ENCODE peak calls at places on chromosomes 12 and 14, in nine cellular contexts. Z is neural progenitor cell, U is Peyer's patch, K is stomach, V is PC-3, Y is lung, I is mammary epithelial cell, A is colonic mucosa, M is adrenal gland. C is an unnamed sample.
A peak's percentile ranks its signal among the peaks of the same experiment; 100 is the strongest.

GRCh38 chr12:18352312-18352711 is 91.0 kb downstream of the PIK3C2G start:
- DNase-seq in Z (no peak), U (no peak), K (no peak), V (no peak), Y (no peak), I (no peak), A (no peak), M (no peak), C (no peak)

GRCh38 chr14:104138098-104138890 is at the start of gene KIF26A:
- DNase-seq in Z (peak; percentile 90), U (peak; percentile 35), K (no peak), V (peak; percentile 25), Y (no peak), I (no peak), A (peak; percentile 59), M (peak; percentile 27), C (peak; percentile 51)

GRCh38 chr14:64611358-64612020 is 61.7 kb downstream of the PPP1R36 start:
- DNase-seq in Z (no peak), U (no peak), K (no peak), V (peak; percentile 61), Y (no peak), I (no peak), A (no peak), M (no peak), C (peak; percentile 55)

GRCh38 chr14:63174760-63175191 is 29.5 kb upstream of the RHOJ start:
- DNase-seq in Z (peak; percentile 75), U (no peak), K (no peak), V (peak; percentile 63), Y (no peak), I (peak; percentile 91), A (no peak), M (no peak), C (no peak)

GRCh38 chr14:35533357-35534129 is 421 bp upstream of the INSM2 start:
- DNase-seq in Z (peak; percentile 96), U (peak; percentile 66), K (peak; percentile 65), V (peak; percentile 69), Y (peak; percentile 30), I (peak; percentile 63), A (peak; percentile 78), M (peak; percentile 73), C (peak; percentile 72)

GRCh38 chr14:90274808-90275454 is 18.6 kb downstream of the PSMC1 start:
- DNase-seq in Z (no peak), U (no peak), K (no peak), V (no peak), Y (no peak), I (peak; percentile 69), A (no peak), M (no peak), C (no peak)

GRCh38 chr14:78683206-78683605 is 513.0 kb downstream of the NRXN3 start:
- DNase-seq in Z (no peak), U (no peak), K (no peak), V (no peak), Y (no peak), I (no peak), A (no peak), M (no peak), C (no peak)

GRCh38 chr14:34649344-34649743 is 19.4 kb upstream of the SNX6 start:
- DNase-seq in Z (no peak), U (no peak), K (no peak), V (peak; percentile 86), Y (no peak), I (peak; percentile 73), A (no peak), M (no peak), C (no peak)

GRCh38 chr14:61178226-61179060 is 102.7 kb downstream of the TMEM30B start:
- DNase-seq in Z (no peak), U (no peak), K (no peak), V (peak; percentile 99), Y (no peak), I (peak; percentile 94), A (no peak), M (peak; percentile 72), C (no peak)

GRCh38 chr12:131357920-131358319 is 353.0 kb upstream of the SFSWAP start:
- DNase-seq in Z (no peak), U (peak; percentile 2), K (no peak), V (no peak), Y (no peak), I (no peak), A (no peak), M (no peak), C (no peak)

DNA sequence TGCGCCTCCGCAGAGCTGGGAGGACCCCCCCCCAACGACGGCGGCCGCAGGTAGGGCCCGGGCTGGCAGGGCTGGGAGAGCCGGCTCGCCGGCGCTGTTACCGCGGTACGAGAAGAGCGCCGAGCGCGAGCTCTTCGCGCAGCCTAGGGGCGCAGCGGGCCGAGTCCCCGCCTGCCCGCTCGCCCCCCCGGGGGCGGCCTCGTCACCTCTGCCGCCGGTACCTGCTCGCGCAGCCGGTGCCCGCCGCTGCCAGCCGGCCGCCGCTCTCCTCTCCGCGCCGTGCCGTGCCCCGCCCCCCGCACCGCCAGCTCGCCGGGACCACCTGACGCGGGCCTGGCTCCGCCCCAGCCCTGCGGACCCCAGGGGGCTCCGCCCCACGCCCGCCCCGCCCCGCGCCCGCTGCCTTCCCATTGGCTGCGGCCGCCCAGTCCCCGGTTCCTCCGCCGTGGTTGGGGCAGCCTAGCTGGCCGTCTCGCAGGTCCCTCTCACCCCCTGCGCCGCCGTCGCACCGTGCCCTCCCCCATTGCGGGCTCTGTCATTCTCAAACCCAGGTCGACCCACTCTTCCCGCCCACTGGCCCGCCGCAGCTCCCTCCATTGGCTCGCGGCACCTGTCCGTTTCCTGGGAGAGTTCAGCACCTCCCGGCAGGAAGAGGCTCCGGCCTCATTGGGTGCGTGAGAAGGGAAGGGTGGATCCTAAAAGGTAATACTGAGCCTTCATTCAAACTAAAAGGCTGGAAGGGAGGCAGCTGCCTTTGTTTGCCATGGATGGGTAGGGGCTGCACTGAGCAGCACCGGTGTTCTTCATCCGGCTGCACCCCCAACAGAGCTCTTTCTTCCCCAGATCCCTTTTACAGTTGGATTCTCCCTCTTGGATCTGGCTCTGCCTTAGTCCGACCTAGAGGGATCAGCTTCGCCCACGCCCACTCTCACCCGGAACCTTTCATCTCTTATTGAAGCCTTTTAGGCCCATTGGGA is at the start of gene MAP3K9:
- DNase-seq in Z (peak; percentile 99), U (peak; percentile 97), K (peak; percentile 97), V (peak; percentile 98), Y (peak; percentile 95), I (peak; percentile 99), A (peak; percentile 97), M (peak; percentile 98), C (peak; percentile 98)
- TF ChIP-seq CTCF in Z (no peak), U (peak; percentile 17), K (no peak), V (no peak), Y (no peak), I (no peak), A (no peak), M (no peak), C (no peak)

GRCh38 chr12:124286414-124286813 is 8.5 kb upstream of the RFLNA start:
- DNase-seq in Z (no peak), U (no peak), K (no peak), V (no peak), Y (no peak), I (peak; percentile 95), A (no peak), M (no peak), C (no peak)

GRCh38 chr12:124292385-124292784 is 2.5 kb upstream of the RFLNA start:
- DNase-seq in Z (no peak), U (no peak), K (no peak), V (no peak), Y (no peak), I (no peak), A (no peak), M (no peak), C (no peak)

GRCh38 chr12:124293286-124294003 is 1.4 kb upstream of the RFLNA start:
- DNase-seq in Z (no peak), U (no peak), K (no peak), V (no peak), Y (no peak), I (no peak), A (peak; percentile 64), M (no peak), C (peak; percentile 64)

GRCh38 chr12:124286946-124287345 is 7.9 kb upstream of the RFLNA start:
- DNase-seq in Z (no peak), U (no peak), K (no peak), V (no peak), Y (no peak), I (no peak), A (no peak), M (no peak), C (no peak)

DNA sequence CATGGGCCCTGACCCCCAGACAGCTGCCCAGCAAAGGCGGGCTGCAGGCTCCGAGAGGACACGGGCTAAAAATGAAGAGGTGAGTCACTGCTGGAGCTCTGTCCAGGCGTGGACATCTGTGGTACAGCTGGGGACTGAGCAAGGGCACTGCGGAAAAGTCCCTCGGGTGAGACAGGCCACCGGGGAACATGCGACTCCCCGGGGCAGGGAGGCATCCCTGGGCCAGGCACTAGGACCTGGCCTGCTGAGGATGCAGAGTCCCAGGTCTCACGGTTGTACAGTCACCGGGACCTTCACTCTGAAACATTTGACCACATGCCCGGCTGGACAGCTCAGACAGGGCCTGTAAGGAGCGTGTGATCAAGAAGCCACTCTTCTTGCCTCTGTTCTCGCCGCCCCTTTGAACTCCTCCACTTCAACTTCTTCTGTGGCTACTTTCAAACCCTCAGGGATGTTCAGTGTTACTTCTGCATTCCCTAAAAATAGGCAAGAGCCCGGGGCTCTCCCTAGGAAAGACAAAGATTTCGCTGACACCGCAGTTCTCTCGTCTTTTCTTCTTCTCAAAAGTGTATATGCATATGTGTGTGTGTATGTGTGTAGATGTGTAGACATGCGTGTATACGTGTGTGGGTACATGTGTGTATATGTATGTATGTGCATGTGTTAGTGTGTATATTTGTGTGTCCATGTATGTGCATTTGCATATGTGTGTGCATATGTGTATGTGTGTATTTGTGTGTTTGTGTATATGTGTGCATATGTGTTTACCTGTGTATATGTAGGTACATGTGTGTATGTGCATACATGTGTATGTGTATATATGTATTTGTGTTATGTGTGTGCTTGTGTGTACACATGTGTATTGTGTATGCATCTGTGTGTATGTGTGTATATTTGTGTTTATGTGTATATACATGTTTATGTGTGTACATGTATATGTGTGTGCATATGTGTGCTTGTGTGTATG is 5.0 kb upstream of the RFLNA start:
- DNase-seq in Z (no peak), U (no peak), K (no peak), V (no peak), Y (no peak), I (peak; percentile 40), A (no peak), M (peak; percentile 51), C (no peak)
- H3K4me3 ChIP-seq in Z (no peak overlapping the region), U (no peak overlapping the region), K (peak overlapping the region; percentile 11), V (no peak overlapping the region), Y (no peak overlapping the region), I (no peak overlapping the region), A (no peak overlapping the region), M (no peak overlapping the region), C (no peak overlapping the region)

GRCh38 chr14:97719043-97719442 is 921.9 kb downstream of the VRK1 start:
- DNase-seq in Z (no peak), U (no peak), K (no peak), V (no peak), Y (no peak), I (no peak), A (no peak), M (no peak), C (no peak)
- H3K9me3 ChIP-seq in Z (no peaks in the 10 kb centered on the region), U (no peaks in the 10 kb centered on the region), K (peaks cover 7% of the 10 kb centered on the region), V (no peaks in the 10 kb centered on the region), Y (peaks cover 3% of the 10 kb centered on the region), I (no peaks in the 10 kb centered on the region), A (no peaks in the 10 kb centered on the region), M (peaks cover 4% of the 10 kb centered on the region), C (peaks cover 3% of the 10 kb centered on the region)

DNA sequence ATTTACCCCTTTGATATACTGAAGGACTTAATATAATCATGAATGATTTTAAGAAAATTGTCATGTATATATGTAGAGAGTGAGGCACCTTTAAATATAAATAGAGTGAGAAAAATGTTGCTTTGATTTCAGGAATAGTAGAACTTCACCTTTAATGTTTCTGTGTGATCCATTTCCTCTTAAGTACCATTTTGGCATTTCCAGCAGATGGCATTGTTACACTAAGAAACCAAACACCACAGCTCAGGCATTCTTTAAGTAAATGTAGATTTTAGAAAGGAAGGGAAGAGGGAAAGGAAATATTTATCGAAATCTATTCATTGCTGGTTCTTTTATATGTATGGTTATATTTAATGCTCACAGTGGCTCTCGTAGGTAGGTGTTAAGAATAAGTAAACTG is 556.7 kb upstream of the FBXO33 start:
- DNase-seq in Z (peak; percentile 61), U (no peak), K (no peak), V (peak; percentile 78), Y (no peak), I (no peak), A (no peak), M (no peak), C (no peak)
- TF ChIP-seq CTCF in Z (peak; percentile 74), U (peak; percentile 73), K (no peak), V (peak; percentile 93), Y (no peak), I (peak; percentile 25), A (peak; percentile 23), M (no peak), C (no peak)